ENCODE peak calls at places on chromosomes 6 and 20, in seven cellular contexts. L is endothelial cell of umbilical vein, F is transverse colon, B is HCT116, J is suprapubic skin, M is stomach, C is GM12878. G is an unnamed sample. For H3K36me3, the result is how much of the 10 kb centered on the place peaks cover.

GRCh38 chr6:76347539-76347938 is 275.1 kb upstream of the IMPG1 start:
- DNase-seq in L (no peak), F (no peak), C (no peak), J (no peak), M (no peak), B (no peak), G (no peak)

GRCh38 chr6:136225496-136225895 is 24.6 kb downstream of the MTFR2 start:
- DNase-seq in J (no peak), F (no peak), B (no peak), M (no peak), L (no peak), C (no peak), G (no peak)

GRCh38 chr6:40753048-40753447 is 165.9 kb upstream of the LRFN2 start:
- DNase-seq in J (no peak), C (no peak), B (no peak), M (no peak), L (no peak), F (no peak), G (no peak)

GRCh38 chr6:142838821-142839685 is 105.9 kb downstream of the HIVEP2 start:
- DNase-seq in B (peak), C (no peak), F (no peak), M (no peak), L (peak), J (no peak), G (no peak)

GRCh38 chr6:10332121-10332520 is 82.8 kb downstream of the TFAP2A start:
- DNase-seq in L (no peak), F (no peak), J (no peak), B (no peak), M (no peak), C (no peak), G (no peak)

GRCh38 chr6:43391448-43392031 is 22.1 kb upstream of the ZNF318 start:
- DNase-seq in C (no peak), F (no peak), J (no peak), B (no peak), M (no peak), L (no peak), G (no peak)

GRCh38 chr20:43170771-43171170 is 18.9 kb downstream of the PTPRT start:
- DNase-seq in J (no peak), M (no peak), B (no peak), L (no peak), C (no peak), F (no peak), G (no peak)

GRCh38 chr6:1701668-1702353 is 92.1 kb downstream of the FOXC1 start:
- DNase-seq in J (no peak), B (no peak), L (no peak), F (no peak), M (no peak), C (no peak), G (no peak)

GRCh38 chr6:18151801-18152200 is 3.1 kb downstream of the TPMT start:
- DNase-seq in C (no peak), B (no peak), L (no peak), F (no peak), J (no peak), M (no peak), G (no peak)

GRCh38 chr6:18147616-18148015 is 7.3 kb downstream of the TPMT start:
- DNase-seq in C (no peak), F (no peak), J (no peak), B (no peak), M (no peak), L (no peak), G (no peak)

GRCh38 chr6:18142591-18142861 is 12.4 kb downstream of the TPMT start:
- DNase-seq in M (no peak), C (no peak), L (no peak), J (no peak), F (no peak), B (no peak), G (no peak)

GRCh38 chr6:18148304-18149025 is 6.4 kb downstream of the TPMT start:
- DNase-seq in B (peak), M (no peak), C (no peak), L (no peak), J (no peak), F (peak), G (no peak)

DNA sequence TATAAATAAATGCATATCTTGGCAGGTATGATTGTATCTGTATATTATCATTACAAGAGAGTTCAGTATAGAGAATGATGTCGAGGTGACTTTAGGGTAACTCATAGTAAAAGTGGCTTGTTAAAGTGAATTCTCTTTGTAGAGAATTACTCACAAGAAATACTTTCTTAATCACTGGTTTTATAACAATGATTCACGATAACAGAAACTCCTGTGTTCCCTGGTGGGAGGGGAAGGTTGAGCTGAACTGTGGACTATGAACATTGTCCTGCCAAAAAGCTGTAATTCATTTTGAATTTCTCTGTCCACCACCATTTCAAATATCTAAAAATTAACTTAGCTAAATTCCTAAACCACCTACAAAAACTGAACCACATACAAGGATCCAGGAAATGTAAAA is 7.7 kb downstream of the TPMT start:
- DNase-seq in L (no peak), C (no peak), B (no peak), J (no peak), M (no peak), F (no peak), G (no peak)
- H3K36me3 ChIP-seq in L (under half), C (under half), B (under half), J (under half), M (under half), F (under half), G (under half)

DNA sequence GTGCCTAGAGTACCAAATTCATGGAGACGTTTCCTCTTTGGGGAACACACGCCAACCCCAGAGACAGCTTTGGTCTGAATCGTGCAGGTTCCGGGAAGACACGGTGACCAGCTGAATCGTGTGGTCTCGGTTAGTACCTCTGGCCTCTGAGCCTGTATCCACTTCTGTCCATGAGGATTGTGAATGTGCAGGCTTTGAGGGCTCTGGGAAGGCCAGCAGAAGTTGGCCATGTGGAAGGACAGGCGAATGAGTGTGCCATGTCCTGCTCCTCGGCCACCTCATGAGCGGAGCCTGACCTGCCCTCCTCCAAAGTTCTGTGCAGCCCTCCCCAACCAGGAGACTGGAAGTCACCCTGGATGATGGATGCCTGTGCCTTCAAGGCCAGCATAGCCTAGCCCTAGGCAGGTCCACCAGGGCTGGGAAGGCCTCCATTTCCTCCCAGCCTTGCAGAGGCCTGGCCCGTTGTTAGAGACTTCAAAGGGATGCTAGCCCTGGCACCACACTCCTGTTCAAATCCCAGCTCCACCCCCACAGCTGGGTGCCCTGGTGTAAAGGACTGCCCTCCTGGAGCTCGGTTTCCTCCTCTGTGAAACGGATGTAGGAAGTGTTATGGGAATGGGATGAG is 1.7 kb upstream of the TMEM74B start:
- DNase-seq in J (no peak), B (no peak), F (no peak), M (no peak), L (no peak), C (no peak), G (no peak)
- H3K27ac ChIP-seq in J (no peak), B (no peak), F (no peak), M (no peak), L (no peak), C (no peak), G (no peak)

DNA sequence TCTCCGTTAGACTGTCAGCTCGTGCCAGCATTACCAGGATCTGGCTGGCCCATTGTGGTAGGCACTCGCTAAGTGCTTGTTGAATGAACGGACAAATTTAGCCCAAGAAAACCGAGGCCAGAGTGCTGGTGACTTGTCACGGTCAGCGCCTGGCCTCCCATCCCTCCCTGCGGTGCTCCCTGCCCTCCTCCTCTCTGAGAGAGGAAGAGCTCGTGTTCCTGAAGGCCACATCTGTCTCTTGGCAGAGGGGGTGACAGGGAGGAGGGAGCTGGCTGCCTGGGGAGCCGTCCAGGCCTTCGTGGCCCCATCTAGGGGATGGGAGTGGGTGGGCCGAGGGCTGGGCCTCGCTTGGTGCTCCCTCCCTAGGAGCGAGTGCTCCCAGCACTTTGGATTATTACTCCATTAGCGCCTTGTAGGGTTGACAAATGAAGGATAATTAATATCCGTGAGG is 36.8 kb downstream of the VSTM2L start:
- DNase-seq in L (no peak), F (no peak), B (no peak), J (peak), M (peak), C (no peak), G (no peak)
- TF ChIP-seq POLR2AphosphoS5 in L (no peak), F (no peak), B (no peak), J (no peak), M (no peak), C (no peak), G (no peak)

GRCh38 chr20:44204832-44205215 is 5.7 kb downstream of the OSER1 start:
- DNase-seq in C (no peak), J (no peak), F (no peak), L (no peak), M (no peak), B (no peak), G (no peak)
- H3K36me3 ChIP-seq in C (under half), J (under half), F (under half), L (under half), M (under half), B (under half), G (under half)

GRCh38 chr20:41476013-41476441 is 109.4 kb upstream of the EMILIN3 start:
- DNase-seq in B (no peak), J (no peak), M (peak), L (peak), F (peak), C (no peak), G (no peak)
- H3K27ac ChIP-seq in B (no peak), J (no peak), M (peak), L (no peak), F (peak), C (no peak), G (peak)

GRCh38 chr20:48919882-48920526 is 1.5 kb upstream of the ARFGEF2 start:
- DNase-seq in C (no peak), L (no peak), M (no peak), B (no peak), F (peak), J (no peak), G (no peak)
- TF ChIP-seq POLR2AphosphoS5 in C (no peak), L (no peak), M (no peak), B (no peak), F (peak), J (no peak), G (no peak)

DNA sequence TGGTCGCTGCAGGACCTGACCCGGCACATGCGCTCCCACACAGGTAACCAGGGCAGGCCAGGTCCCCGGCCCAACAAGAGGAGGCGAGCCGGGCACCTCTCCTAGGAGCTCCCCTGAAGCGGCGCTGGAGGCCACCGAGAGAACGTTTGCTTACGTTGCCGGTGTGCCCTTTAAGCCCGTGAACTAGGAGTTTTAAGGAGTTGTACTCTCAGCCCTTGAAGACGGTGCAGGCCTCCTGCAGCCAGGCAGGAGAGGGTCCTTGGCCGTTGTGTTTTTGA is 65.9 kb downstream of the SSR1 start:
- DNase-seq in J (no peak), L (no peak), M (no peak), B (no peak), F (no peak), C (no peak), G (no peak)
- H3K36me3 ChIP-seq in J (half or more), L (under half), M (half or more), B (under half), F (under half), C (half or more), G (half or more)

DNA sequence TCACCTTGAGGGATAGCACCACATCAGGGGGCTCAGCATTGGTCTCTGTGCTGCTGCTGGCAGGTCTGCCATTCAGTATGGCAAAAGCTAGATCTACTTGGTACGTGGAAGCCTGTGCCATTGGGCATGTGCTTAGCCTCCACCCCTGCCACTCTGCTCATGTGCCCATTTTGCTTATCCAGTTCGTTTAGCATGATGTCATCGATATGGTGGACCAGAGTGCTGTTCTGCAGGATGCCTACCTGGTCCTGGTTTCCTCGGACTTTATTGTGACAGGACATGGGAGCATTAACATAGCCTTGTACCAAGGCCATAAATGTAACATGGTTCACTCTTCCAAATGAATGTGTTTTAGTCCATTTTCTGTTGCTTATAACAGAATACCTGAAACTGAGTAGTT is 67.4 kb upstream of the BMP6 start:
- DNase-seq in C (no peak), B (no peak), L (no peak), J (no peak), M (no peak), F (no peak), G (no peak)
- H3K27ac ChIP-seq in C (no peak), B (no peak), L (no peak), J (no peak), M (no peak), F (no peak), G (no peak)

DNA sequence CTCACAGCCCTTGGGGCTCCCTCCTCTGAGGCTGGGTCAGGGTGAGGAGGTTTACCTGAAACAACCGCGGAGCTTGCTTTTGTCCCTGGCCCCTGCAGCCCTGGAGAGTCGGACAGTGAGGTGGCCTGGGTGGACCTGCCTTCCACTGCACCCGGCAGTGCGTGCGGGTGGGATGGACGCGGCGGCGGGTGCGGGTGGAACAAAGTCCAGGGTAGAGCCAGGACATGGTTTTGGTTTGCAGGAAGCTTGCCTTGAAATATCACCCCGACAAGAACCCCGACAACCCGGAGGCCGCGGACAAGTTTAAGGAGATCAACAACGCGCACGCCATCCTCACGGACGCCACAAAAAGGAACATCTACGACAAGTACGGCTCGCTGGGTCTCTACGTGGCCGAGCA is 27.1 kb downstream of the UCKL1 start:
- DNase-seq in M (no peak), J (no peak), F (no peak), L (no peak), C (no peak), B (no peak), G (no peak)
- TF ChIP-seq POLR2AphosphoS5 in M (no peak), J (no peak), F (no peak), L (no peak), C (no peak), B (no peak), G (no peak)